ENCODE peak calls at places on chromosomes 4 and X, in nine cellular contexts. S, W, B, Y, V, F, C, Q and D are unnamed samples.

GRCh38 chr4:123587983-123588494 is 191.4 kb downstream of the SPRY1 start:
- DNase-seq in S (no peak), W (no peak), B (no peak), Y (no peak), V (peak), F (peak), C (peak), Q (no peak), D (peak)

GRCh38 chr4:174686826-174687225 is 142.2 kb downstream of the GLRA3 start:
- DNase-seq in S (no peak), W (no peak), B (no peak), Y (no peak), V (no peak), F (no peak), C (no peak), Q (no peak), D (no peak)

GRCh38 chr4:16082424-16083216 is 1.2 kb downstream of the PROM1 start:
- DNase-seq in S (no peak), W (peak), B (peak), Y (peak), V (peak), F (peak), C (peak), Q (peak), D (peak)

GRCh38 chrX:54808109-54808604 is 612 bp downstream of the MAGED2 start:
- DNase-seq in S (no peak), W (peak), B (peak), Y (peak), V (peak), F (no peak), C (peak), Q (peak), D (no peak)

GRCh38 chrX:120517936-120518335 is 42.8 kb downstream of the CUL4B start:
- DNase-seq in S (no peak), W (no peak), B (no peak), Y (no peak), V (no peak), F (no peak), C (no peak), Q (no peak), D (peak)

GRCh38 chr4:77950204-77950603 is 87.6 kb downstream of the MRPL1 start:
- DNase-seq in S (no peak), W (no peak), B (no peak), Y (no peak), V (no peak), F (no peak), C (no peak), Q (no peak), D (no peak)

GRCh38 chrX:150364347-150365050 is 1.4 kb downstream of the MAMLD1 start:
- DNase-seq in S (no peak), W (no peak), B (peak), Y (peak), V (no peak), F (no peak), C (peak), Q (peak), D (no peak)

GRCh38 chr4:100306018-100306417 is 115.8 kb upstream of the DDIT4L start:
- DNase-seq in S (no peak), W (no peak), B (no peak), Y (no peak), V (no peak), F (no peak), C (no peak), Q (no peak), D (peak)

GRCh38 chr4:82268050-82268825 is 105.6 kb downstream of the HNRNPD start:
- DNase-seq in S (peak), W (no peak), B (peak), Y (peak), V (peak), F (peak), C (peak), Q (peak), D (peak)

GRCh38 chr4:183870997-183871396 is 34.1 kb upstream of the STOX2 start:
- DNase-seq in S (no peak), W (no peak), B (no peak), Y (no peak), V (no peak), F (no peak), C (no peak), Q (no peak), D (no peak)

GRCh38 chr4:80073362-80074008 is 456 bp upstream of the ANTXR2 start:
- DNase-seq in S (peak), W (no peak), B (no peak), Y (no peak), V (no peak), F (no peak), C (no peak), Q (no peak), D (no peak)

GRCh38 chr4:56658410-56659003 is 22.6 kb downstream of the HOPX start:
- DNase-seq in S (no peak), W (no peak), B (no peak), Y (no peak), V (no peak), F (no peak), C (no peak), Q (no peak), D (peak)

GRCh38 chr4:6926081-6926480 is 16.5 kb downstream of the TBC1D14 start:
- DNase-seq in S (no peak), W (no peak), B (no peak), Y (no peak), V (no peak), F (no peak), C (no peak), Q (no peak), D (no peak)

GRCh38 chr4:152843476-152844107 is 63.8 kb downstream of the ARFIP1 start:
- DNase-seq in S (no peak), W (no peak), B (no peak), Y (no peak), V (no peak), F (no peak), C (peak), Q (no peak), D (no peak)

GRCh38 chr4:183738961-183739360 is 79.9 kb downstream of the TRAPPC11 start:
- DNase-seq in S (no peak), W (no peak), B (no peak), Y (no peak), V (no peak), F (no peak), C (no peak), Q (no peak), D (no peak)

GRCh38 chr4:24979554-24979953 is 51.2 kb downstream of the LGI2 start:
- DNase-seq in S (no peak), W (no peak), B (no peak), Y (no peak), V (peak), F (no peak), C (no peak), Q (peak), D (peak)

GRCh38 chr4:74456849-74457395 is 12.0 kb downstream of the AREG start:
- DNase-seq in S (no peak), W (no peak), B (no peak), Y (no peak), V (no peak), F (no peak), C (no peak), Q (no peak), D (peak)

GRCh38 chrX:16745659-16746058 is 26.2 kb downstream of the SYAP1 start:
- DNase-seq in S (no peak), W (no peak), B (no peak), Y (no peak), V (no peak), F (no peak), C (no peak), Q (no peak), D (no peak)

GRCh38 chrX:152926923-152927322 is 29.1 kb downstream of the ZNF185 start:
- DNase-seq in S (no peak), W (no peak), B (no peak), Y (no peak), V (no peak), F (no peak), C (no peak), Q (no peak), D (no peak)

GRCh38 chr4:125041372-125041930 is 273.3 kb upstream of the FAT4 start:
- DNase-seq in S (no peak), W (no peak), B (no peak), Y (no peak), V (no peak), F (peak), C (no peak), Q (no peak), D (no peak)

GRCh38 chr4:81486502-81486901 is 14.8 kb upstream of the RASGEF1B start:
- DNase-seq in S (no peak), W (no peak), B (no peak), Y (peak), V (no peak), F (no peak), C (no peak), Q (no peak), D (no peak)

GRCh38 chr4:28702571-28702970 is 1841.9 kb downstream of the STIM2 start:
- DNase-seq in S (no peak), W (no peak), B (no peak), Y (no peak), V (no peak), F (no peak), C (no peak), Q (no peak), D (no peak)

GRCh38 chrX:41923925-41924693 is 755 bp upstream of the CASK start:
- DNase-seq in S (peak), W (no peak), B (no peak), Y (no peak), V (no peak), F (no peak), C (peak), Q (peak), D (peak)

GRCh38 chr4:137543198-137543597 is 10.9 kb upstream of the PCDH18 start:
- DNase-seq in S (no peak), W (no peak), B (no peak), Y (peak), V (no peak), F (no peak), C (no peak), Q (no peak), D (no peak)

GRCh38 chr4:129136433-129136832 is 40.5 kb downstream of the C4orf33 start:
- DNase-seq in S (no peak), W (no peak), B (no peak), Y (no peak), V (no peak), F (no peak), C (no peak), Q (no peak), D (no peak)

GRCh38 chr4:101192244-101192643 is 155.1 kb downstream of the PPP3CA start:
- DNase-seq in S (no peak), W (no peak), B (no peak), Y (no peak), V (no peak), F (no peak), C (no peak), Q (no peak), D (peak)

GRCh38 chr4:151691639-151692442 is 69.0 kb downstream of the GATB start:
- DNase-seq in S (no peak), W (no peak), B (no peak), Y (no peak), V (no peak), F (no peak), C (no peak), Q (no peak), D (no peak)

GRCh38 chrX:119617511-119618164 is 11.4 kb upstream of the NKRF start:
- DNase-seq in S (no peak), W (no peak), B (no peak), Y (peak), V (no peak), F (no peak), C (no peak), Q (no peak), D (no peak)

GRCh38 chr4:169741569-169741968 is 16.2 kb downstream of the HPF1 start:
- DNase-seq in S (no peak), W (no peak), B (no peak), Y (no peak), V (no peak), F (no peak), C (no peak), Q (no peak), D (no peak)

GRCh38 chrX:139224953-139225665 is 305.4 kb upstream of the F9 start:
- DNase-seq in S (no peak), W (no peak), B (no peak), Y (peak), V (no peak), F (no peak), C (no peak), Q (no peak), D (no peak)

GRCh38 chr4:151857368-151857767 is 96.6 kb upstream of the GATB start:
- DNase-seq in S (no peak), W (no peak), B (no peak), Y (no peak), V (no peak), F (no peak), C (no peak), Q (no peak), D (no peak)

GRCh38 chr4:94714761-94715160 is 43.0 kb upstream of the BMPR1B start:
- DNase-seq in S (no peak), W (no peak), B (no peak), Y (no peak), V (no peak), F (no peak), C (no peak), Q (no peak), D (peak)

DNA sequence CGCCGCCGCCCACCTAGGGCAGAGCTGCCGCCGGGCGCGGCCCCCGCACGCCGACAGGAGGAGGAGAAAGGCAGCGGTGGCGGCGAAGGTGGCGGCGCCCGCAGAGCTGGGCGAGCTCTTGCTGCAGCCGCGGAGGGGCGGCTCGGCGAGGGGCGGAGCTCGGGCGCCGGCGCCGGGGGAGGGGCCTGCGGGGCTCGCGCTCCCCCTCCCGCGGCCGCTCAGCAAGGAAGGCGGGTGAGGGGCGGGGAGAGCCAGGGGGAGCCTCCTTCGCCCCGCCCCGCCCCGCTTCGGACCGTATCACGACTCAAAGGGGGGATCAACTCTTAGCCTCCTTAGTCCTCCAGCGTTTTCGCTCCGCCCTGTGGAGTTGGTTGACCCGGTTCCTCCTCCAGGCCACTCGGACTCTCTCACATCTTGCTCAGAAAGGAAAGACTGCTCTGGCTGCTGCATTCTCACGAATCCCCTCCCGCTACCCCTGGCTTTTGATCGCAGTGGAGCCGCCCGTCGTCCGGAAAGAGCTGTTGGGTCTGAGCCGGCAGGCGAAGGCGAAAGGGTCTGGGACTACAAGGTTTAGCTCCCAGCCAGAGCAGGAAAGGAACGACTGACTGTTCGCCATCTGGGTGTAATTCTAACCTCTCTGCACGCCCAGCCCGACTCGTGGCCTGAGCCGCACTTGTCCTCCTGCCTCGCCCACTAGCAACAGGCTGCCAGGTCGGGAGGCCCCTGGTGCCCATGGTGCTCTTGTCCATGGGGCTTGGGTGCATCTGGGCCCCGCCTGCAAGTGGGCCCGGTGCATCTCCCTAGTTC is at the start of gene ATP8A1:
- DNase-seq in S (peak), W (peak), B (peak), Y (peak), V (peak), F (peak), C (peak), Q (peak), D (peak)
- TF ChIP-seq CTCF in S (no peak), W (no peak), B (peak), Y (no peak), V (no peak), F (no peak), C (no peak), Q (no peak), D (no peak)

GRCh38 chr4:2965262-2965661 is 1.9 kb downstream of the GRK4 start:
- DNase-seq in S (no peak), W (no peak), B (no peak), Y (no peak), V (no peak), F (no peak), C (no peak), Q (no peak), D (no peak)

GRCh38 chr4:2964077-2964471 is 703 bp downstream of the GRK4 start:
- DNase-seq in S (no peak), W (no peak), B (no peak), Y (no peak), V (no peak), F (no peak), C (no peak), Q (no peak), D (no peak)

GRCh38 chr4:2962614-2963184 is 507 bp downstream of the NOP14 start:
- DNase-seq in S (no peak), W (no peak), B (peak), Y (peak), V (no peak), F (no peak), C (peak), Q (no peak), D (peak)

GRCh38 chr4:2962099-2962455 is 1.1 kb downstream of the NOP14 start:
- DNase-seq in S (no peak), W (no peak), B (no peak), Y (no peak), V (no peak), F (no peak), C (no peak), Q (no peak), D (no peak)

DNA sequence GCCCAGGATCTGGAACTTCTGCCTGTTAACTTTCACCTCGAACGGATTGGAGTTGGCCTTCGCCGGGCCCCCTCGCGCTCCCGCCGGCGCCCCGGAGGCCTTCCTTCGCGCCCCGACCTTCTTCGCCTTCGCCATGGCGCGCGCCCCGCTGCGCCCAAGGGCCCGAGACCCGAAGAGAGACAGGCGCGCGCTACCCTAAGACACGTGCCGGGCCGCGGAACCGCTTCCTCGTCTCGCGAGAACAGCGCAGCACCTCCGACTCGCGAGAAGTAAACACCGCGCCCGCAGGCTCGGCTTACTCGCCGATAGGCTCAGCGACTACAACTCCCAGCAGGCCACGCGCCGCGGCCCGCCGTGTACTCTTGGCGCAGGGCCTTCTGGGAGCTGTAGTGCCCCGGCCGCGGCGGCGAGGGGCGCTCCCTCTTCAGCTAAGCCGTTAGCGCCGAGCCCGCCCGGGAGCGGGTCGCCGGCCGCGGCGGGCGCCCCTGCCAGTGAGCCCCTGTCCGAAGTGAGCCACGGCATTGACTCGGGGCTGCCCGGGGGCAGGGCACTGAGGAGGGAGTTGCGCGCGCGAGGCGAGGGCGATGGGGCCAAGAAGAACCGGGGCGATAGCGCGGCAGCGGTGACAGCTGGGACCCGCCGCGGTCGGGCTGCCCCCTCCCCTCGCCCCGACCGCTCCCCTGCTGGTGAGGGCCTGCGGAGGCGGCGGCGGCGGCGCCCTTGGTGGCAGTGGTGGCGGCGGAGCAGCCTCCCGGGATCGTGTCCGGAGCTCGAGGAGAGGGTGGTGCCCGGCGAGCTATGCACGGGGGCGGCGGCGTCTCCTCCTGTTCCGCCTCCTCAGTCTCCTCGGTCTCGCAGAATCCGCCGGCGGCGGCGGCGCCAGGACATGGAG is at the start of the genes GRK4 and NOP14:
- DNase-seq in S (peak), W (peak), B (peak), Y (peak), V (peak), F (peak), C (peak), Q (peak), D (peak)
- TF ChIP-seq CTCF in S (peak), W (no peak), B (peak), Y (peak), V (peak), F (peak), C (peak), Q (peak), D (no peak)

GRCh38 chrX:13420545-13421183 is 100.8 kb upstream of the ATXN3L start:
- DNase-seq in S (no peak), W (no peak), B (no peak), Y (no peak), V (no peak), F (no peak), C (no peak), Q (no peak), D (no peak)
- TF ChIP-seq CTCF in S (no peak), W (no peak), B (no peak), Y (no peak), V (no peak), F (no peak), C (no peak), Q (no peak), D (no peak)

GRCh38 chr4:20251796-20252655 is at the start of gene SLIT2:
- DNase-seq in S (no peak), W (peak), B (peak), Y (peak), V (peak), F (peak), C (peak), Q (peak), D (peak)
- TF ChIP-seq CTCF in S (no peak), W (no peak), B (no peak), Y (no peak), V (no peak), F (no peak), C (no peak), Q (peak), D (no peak)

GRCh38 chr4:76784237-76784636 is 113.7 kb downstream of the SOWAHB start:
- DNase-seq in S (no peak), W (no peak), B (no peak), Y (peak), V (no peak), F (no peak), C (no peak), Q (no peak), D (no peak)
- TF ChIP-seq CTCF in S (no peak), W (no peak), B (peak), Y (peak), V (no peak), F (no peak), C (peak), Q (peak), D (peak)